ENCODE peak calls at places on chromosomes 3 and 15, in five cellular contexts. L, O, R, F and S are unnamed samples.

GRCh38 chr3:171551296-171551695 is 91.1 kb upstream of the TNIK start:
- DNase-seq in R (no peak), F (no peak), L (no peak), O (no peak), S (no peak)

GRCh38 chr15:63049747-63050439 is 7.3 kb downstream of the TPM1 start:
- DNase-seq in F (no peak), L (no peak), O (no peak), R (no peak), S (no peak)

GRCh38 chr3:169863458-169863899 is 6.3 kb downstream of the LRRC31 start:
- DNase-seq in R (peak; percentile 61), O (peak; percentile 62), L (peak; percentile 32), F (peak; percentile 52), S (no peak)

GRCh38 chr15:71456362-71456761 is 341.1 kb downstream of the THSD4 start:
- DNase-seq in F (no peak), L (no peak), R (no peak), O (no peak), S (no peak)

GRCh38 chr3:153503873-153504272 is 341.8 kb downstream of the RAP2B start:
- DNase-seq in L (no peak), R (no peak), O (no peak), F (no peak), S (no peak)

GRCh38 chr3:69385723-69386483 is at the start of gene FRMD4B:
- DNase-seq in R (no peak), O (peak; percentile 58), F (no peak), L (no peak), S (peak; percentile 91)

GRCh38 chr15:37135225-37135624 is 34.9 kb upstream of the MEIS2 start:
- DNase-seq in F (no peak), O (no peak), R (no peak), L (peak; percentile 17), S (no peak)

GRCh38 chr3:53056442-53056841 is 10.6 kb upstream of the SFMBT1 start:
- DNase-seq in F (no peak), O (no peak), R (no peak), L (no peak), S (no peak)

GRCh38 chr15:98727115-98728040 is 79.0 kb downstream of the IGF1R start:
- DNase-seq in O (peak; percentile 87), L (peak; percentile 98), F (no peak), R (peak; percentile 83), S (peak; percentile 93)

GRCh38 chr15:63372018-63372705 is 9.5 kb downstream of the CA12 start:
- DNase-seq in F (no peak), R (no peak), O (no peak), L (peak; percentile 89), S (peak; percentile 54)

GRCh38 chr3:66376568-66376967 is 124.3 kb downstream of the LRIG1 start:
- DNase-seq in F (no peak), R (no peak), L (peak; percentile 41), O (no peak), S (no peak)

GRCh38 chr3:197533396-197534347 is 22.1 kb downstream of the BDH1 start:
- DNase-seq in O (no peak), L (no peak), R (no peak), F (no peak), S (peak; percentile 14)

GRCh38 chr15:64991536-64992135 is 1.9 kb upstream of the SPG21 start:
- DNase-seq in F (no peak), L (no peak), O (no peak), R (no peak), S (no peak)

GRCh38 chr3:164752814-164753213 is 325.5 kb downstream of the SI start:
- DNase-seq in O (no peak), F (no peak), R (no peak), L (no peak), S (no peak)

GRCh38 chr3:535566-536416 is 339.2 kb downstream of the CHL1 start:
- DNase-seq in F (no peak), O (no peak), R (no peak), L (no peak), S (peak; percentile 75)

GRCh38 chr15:70262171-70262570 is 164.5 kb upstream of the TLE3 start:
- DNase-seq in O (no peak), F (no peak), R (no peak), L (no peak), S (no peak)

GRCh38 chr3:78580691-78581090 is 1187.1 kb downstream of the ROBO1 start:
- DNase-seq in L (no peak), R (no peak), O (no peak), F (no peak), S (no peak)

GRCh38 chr3:141797167-141797773 is 34.1 kb downstream of the GRK7 start:
- DNase-seq in F (peak; percentile 27), L (no peak), R (no peak), O (peak; percentile 59), S (peak; percentile 78)

GRCh38 chr15:28096720-28097431 is 2.2 kb downstream of the OCA2 start:
- DNase-seq in R (no peak), F (no peak), L (no peak), O (no peak), S (no peak)

GRCh38 chr3:184017672-184018423 is at the start of gene ABCC5:
- DNase-seq in R (peak; percentile 65), F (peak; percentile 65), L (peak; percentile 94), O (peak; percentile 89), S (peak; percentile 96)

GRCh38 chr3:184018424-184018973 is 815 bp upstream of the ABCC5 start:
- DNase-seq in R (no peak), F (no peak), L (no peak), O (no peak), S (no peak)

GRCh38 chr3:184016169-184016570 is 1.5 kb downstream of the ABCC5 start:
- DNase-seq in L (no peak), F (no peak), R (no peak), O (no peak), S (no peak)

GRCh38 chr3:184015381-184016019 is 2.2 kb downstream of the ABCC5 start:
- DNase-seq in R (no peak), F (no peak), L (no peak), O (no peak), S (no peak)

DNA sequence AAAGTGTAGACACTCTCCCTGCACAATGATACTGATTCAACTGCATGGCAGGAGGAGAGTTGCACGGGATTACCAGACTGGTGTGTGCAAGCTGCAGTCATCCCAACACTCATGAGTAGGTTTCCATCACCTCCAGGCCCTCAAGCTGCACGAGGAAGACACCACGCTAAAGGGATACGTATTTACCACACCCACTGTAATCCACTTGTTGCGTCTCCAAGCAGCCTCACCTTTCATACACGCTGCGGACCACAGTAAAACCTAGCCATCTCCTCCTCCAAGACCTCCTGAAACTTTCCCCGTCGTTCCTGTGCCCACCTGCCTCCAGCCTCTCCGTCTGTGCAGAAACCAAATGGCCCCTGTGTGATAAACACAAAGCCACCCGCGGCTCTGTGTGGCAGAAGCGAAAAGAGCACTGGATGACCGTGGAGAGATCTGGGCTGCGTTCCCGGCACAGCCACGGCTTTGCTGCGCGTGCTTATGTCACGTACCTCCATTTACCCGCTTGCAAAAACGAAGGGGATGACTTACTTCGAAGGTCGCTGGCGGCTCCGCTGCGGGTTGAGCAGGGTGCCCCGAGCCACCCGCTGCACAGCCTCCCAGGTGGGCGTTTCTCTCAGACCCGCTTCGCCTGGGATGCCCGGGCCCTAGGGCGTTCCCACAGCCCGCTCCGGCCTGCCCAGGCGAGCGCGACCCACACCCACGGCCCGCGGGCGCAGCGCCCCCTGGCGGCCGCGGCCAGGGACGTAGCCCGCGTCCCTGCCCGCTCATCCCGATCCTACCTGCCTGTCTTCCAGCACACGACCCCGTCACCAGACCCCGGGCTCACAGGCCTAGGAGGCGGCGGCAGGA is 638 bp downstream of the ABCC5 start:
- DNase-seq in L (peak; percentile 71), R (no peak), F (peak; percentile 11), O (peak; percentile 40), S (peak; percentile 65)
- H3K27ac ChIP-seq in L (peak overlapping the region; percentile 76), R (peak overlapping the region; percentile 80), F (peak overlapping the region; percentile 23), O (peak overlapping the region; percentile 73), S (peak overlapping the region; percentile 61)

GRCh38 chr3:16069149-16069922 is 105.1 kb upstream of the GALNT15 start:
- DNase-seq in F (no peak), O (no peak), L (peak; percentile 60), R (no peak), S (no peak)
- H3K27ac ChIP-seq in F (no peak overlapping the region), O (no peak overlapping the region), L (no peak overlapping the region), R (peak overlapping the region; percentile 87), S (no peak overlapping the region)

DNA sequence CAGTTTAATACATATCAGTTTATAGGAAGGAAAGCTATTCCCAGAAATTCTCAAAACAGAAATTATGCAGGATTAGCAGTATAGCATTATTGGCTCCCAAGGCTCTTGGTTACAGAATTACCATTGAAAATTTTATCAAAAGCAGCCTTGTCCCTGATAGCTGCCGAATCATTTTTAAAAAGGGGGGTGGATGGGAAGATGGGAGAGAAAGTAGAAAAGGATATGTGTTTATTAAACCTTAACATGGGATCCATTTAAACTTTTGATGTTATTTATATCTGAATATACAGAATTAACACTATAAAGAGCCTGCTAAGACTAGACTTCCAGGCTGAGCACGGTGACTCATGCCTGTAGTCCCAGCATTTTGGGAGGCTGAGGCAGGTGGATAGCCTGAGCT is 10.8 kb downstream of the RCN2 start:
- DNase-seq in L (no peak), F (no peak), O (no peak), R (no peak), S (no peak)
- H3K27ac ChIP-seq in L (no peak overlapping the region), F (no peak overlapping the region), O (no peak overlapping the region), R (no peak overlapping the region), S (no peak overlapping the region)

DNA sequence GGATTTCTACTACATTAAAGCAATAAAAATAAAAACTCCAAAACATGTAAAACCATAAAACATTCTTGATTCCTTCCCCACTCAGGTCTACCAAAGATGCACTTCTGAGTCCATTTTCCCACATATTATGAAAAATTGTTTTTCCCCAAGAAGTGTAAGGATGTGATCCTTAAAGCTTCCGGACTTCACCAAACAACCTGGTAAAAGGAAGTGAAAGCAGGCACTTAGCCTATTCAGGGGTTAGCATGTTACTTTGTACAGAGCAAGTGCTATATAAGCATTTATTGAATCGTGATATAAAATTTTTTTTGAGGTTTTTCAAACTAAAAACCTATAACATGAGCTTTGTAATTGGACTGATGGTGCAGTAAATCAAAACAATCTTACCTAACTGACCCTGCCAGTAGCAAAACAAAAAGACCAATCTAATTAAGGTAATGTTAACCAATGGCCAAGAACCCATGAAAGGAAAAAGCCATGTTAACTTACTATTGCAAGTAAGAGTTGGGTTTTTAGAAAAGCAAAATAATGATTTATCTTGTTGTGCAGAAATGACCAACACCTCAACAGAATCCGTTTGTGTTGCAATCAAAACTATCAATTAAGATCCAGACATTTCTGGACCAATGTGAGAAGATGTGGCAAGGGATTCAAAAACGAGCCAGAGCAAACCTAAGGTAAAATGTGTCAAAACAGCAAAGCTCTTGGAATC is 1.8 kb downstream of the SETD2 start:
- DNase-seq in L (no peak), R (no peak), O (no peak), F (no peak), S (no peak)
- H3K27ac ChIP-seq in L (no peak overlapping the region), R (peak overlapping the region; percentile 88), O (peak overlapping the region; percentile 96), F (no peak overlapping the region), S (no peak overlapping the region)

GRCh38 chr3:189772584-189772983 is 141.4 kb downstream of the TP63 start:
- DNase-seq in O (no peak), L (no peak), F (no peak), R (no peak), S (no peak)

GRCh38 chr3:189779166-189779565 is 148.0 kb downstream of the TP63 start:
- DNase-seq in L (no peak), R (no peak), F (no peak), O (no peak), S (no peak)

GRCh38 chr3:189778340-189778950 is 147.3 kb downstream of the TP63 start:
- DNase-seq in L (no peak), O (no peak), F (no peak), R (no peak), S (no peak)

GRCh38 chr3:189773056-189773455 is 141.9 kb downstream of the TP63 start:
- DNase-seq in F (no peak), L (no peak), R (no peak), O (no peak), S (no peak)

GRCh38 chr3:189776163-189776824 is 145.1 kb downstream of the TP63 start:
- DNase-seq in L (no peak), O (no peak), F (no peak), R (no peak), S (no peak)
- H3K27ac ChIP-seq in L (no peak overlapping the region), O (no peak overlapping the region), F (no peak overlapping the region), R (no peak overlapping the region), S (no peak overlapping the region)